ENCODE peak calls at places on chromosomes 6 and 20, in eight cellular contexts. D, Z, N, A, X, Q, H and V are unnamed samples.

GRCh38 chr6:107399927-107400326 is 59.4 kb downstream of the PDSS2 start:
- DNase-seq in H (no peak), N (no peak), Q (no peak), A (no peak), D (no peak), X (no peak), Z (no peak), V (no peak)

GRCh38 chr6:106927531-106928398 is 46.8 kb downstream of the CD24 start:
- DNase-seq in H (peak), N (peak), Z (peak), D (no peak), X (no peak), A (no peak), Q (no peak), V (peak)

GRCh38 chr20:23441850-23442313 is 2.4 kb downstream of the CSTL1 start:
- DNase-seq in D (peak), Q (peak), H (peak), Z (peak), N (peak), X (peak), A (peak), V (peak)

GRCh38 chr20:49562341-49563014 is 5.5 kb downstream of the PTGIS start:
- DNase-seq in Z (peak), A (no peak), Q (no peak), H (peak), N (peak), D (peak), X (no peak), V (peak)

GRCh38 chr20:11117808-11118528 is 444.2 kb upstream of the JAG1 start:
- DNase-seq in A (no peak), X (no peak), D (no peak), Z (peak), N (peak), Q (no peak), H (no peak), V (peak)

GRCh38 chr6:49933526-49933925 is 30.4 kb downstream of the DEFB114 start:
- DNase-seq in X (no peak), N (no peak), Q (no peak), D (peak), Z (no peak), A (no peak), H (no peak), V (no peak)

GRCh38 chr6:10458287-10458686 is 43.4 kb upstream of the TFAP2A start:
- DNase-seq in N (no peak), X (no peak), A (no peak), Z (no peak), H (no peak), Q (no peak), D (no peak), V (no peak)

GRCh38 chr20:61803903-61804804 is 261.5 kb downstream of the TAF4 start:
- DNase-seq in X (no peak), Q (no peak), H (no peak), D (peak), Z (peak), A (peak), N (no peak), V (no peak)

GRCh38 chr6:42316390-42316970 is 98.8 kb upstream of the MRPS10 start:
- DNase-seq in A (no peak), Q (no peak), X (no peak), Z (peak), D (no peak), N (peak), H (no peak), V (peak)

GRCh38 chr6:134706153-134706552 is 243.7 kb downstream of the ALDH8A1 start:
- DNase-seq in A (no peak), X (no peak), H (peak), Z (no peak), D (no peak), Q (no peak), N (no peak), V (no peak)

GRCh38 chr6:24901698-24902328 is 33.9 kb downstream of the RIPOR2 start:
- DNase-seq in D (no peak), A (no peak), H (no peak), N (no peak), Z (no peak), Q (no peak), X (no peak), V (no peak)

GRCh38 chr20:48260370-48260769 is 475.1 kb upstream of the SULF2 start:
- DNase-seq in D (peak), N (no peak), X (peak), Z (no peak), H (no peak), A (peak), Q (peak), V (peak)

GRCh38 chr6:22041797-22042489 is 254.9 kb downstream of the PRL start:
- DNase-seq in H (no peak), A (no peak), Z (peak), Q (no peak), N (no peak), D (no peak), X (no peak), V (peak)

GRCh38 chr6:13395272-13396237 is 67.2 kb upstream of the TBC1D7 start:
- DNase-seq in N (peak), Q (no peak), X (no peak), H (no peak), D (peak), Z (peak), A (peak), V (peak)

GRCh38 chr20:40154514-40154913 is 534.5 kb downstream of the MAFB start:
- DNase-seq in D (no peak), A (no peak), N (no peak), H (no peak), X (no peak), Z (no peak), Q (no peak), V (no peak)

GRCh38 chr6:11236351-11236750 is 3.9 kb upstream of the NEDD9 start:
- DNase-seq in D (no peak), Z (peak), N (no peak), A (no peak), Q (no peak), X (no peak), H (no peak), V (no peak)

GRCh38 chr20:25248501-25249172 is 752 bp downstream of the PYGB start:
- DNase-seq in Z (peak), Q (no peak), H (peak), A (peak), X (no peak), D (peak), N (no peak), V (peak)

GRCh38 chr6:75207211-75207984 is 1.5 kb upstream of the COL12A1 start:
- DNase-seq in D (peak), X (no peak), A (no peak), Z (peak), N (no peak), Q (no peak), H (no peak), V (no peak)

GRCh38 chr20:19628570-19629134 is 129.4 kb upstream of the RIN2 start:
- DNase-seq in A (no peak), X (peak), Z (peak), D (no peak), N (peak), H (peak), Q (peak), V (peak)

GRCh38 chr20:19244291-19244690 is 31.8 kb downstream of the SLC24A3 start:
- DNase-seq in D (no peak), N (no peak), H (no peak), Z (no peak), A (no peak), Q (no peak), X (no peak), V (no peak)

GRCh38 chr20:10306440-10307358 is 88.1 kb downstream of the SNAP25 start:
- DNase-seq in D (no peak), X (no peak), N (no peak), H (no peak), Q (no peak), Z (peak), A (no peak), V (no peak)

GRCh38 chr20:45985573-45985972 is 13.6 kb upstream of the ZNF335 start:
- DNase-seq in X (no peak), A (no peak), H (no peak), N (no peak), Q (no peak), Z (peak), D (peak), V (peak)

GRCh38 chr6:128491041-128491642 is 29.3 kb downstream of the PTPRK start:
- DNase-seq in N (peak), D (no peak), Z (no peak), Q (no peak), A (no peak), H (no peak), X (no peak), V (peak)

GRCh38 chr20:43665466-43666176 is 1.3 kb upstream of the MYBL2 start:
- DNase-seq in D (no peak), Z (no peak), H (no peak), Q (no peak), N (no peak), X (no peak), A (no peak), V (no peak)

GRCh38 chr6:144885817-144886216 is 600.7 kb downstream of the UTRN start:
- DNase-seq in D (no peak), N (no peak), Q (no peak), H (no peak), Z (no peak), A (no peak), X (no peak), V (no peak)

GRCh38 chr20:54950285-54950684 is 474.9 kb downstream of the DOK5 start:
- DNase-seq in D (no peak), A (no peak), Z (no peak), Q (no peak), H (no peak), X (no peak), N (no peak), V (no peak)

GRCh38 chr6:119720160-119720559 is 370.6 kb upstream of the MAN1A1 start:
- DNase-seq in Z (peak), X (no peak), Q (peak), N (no peak), H (peak), A (no peak), D (no peak), V (no peak)

GRCh38 chr6:132443206-132443605 is 41.9 kb upstream of the MOXD1 start:
- DNase-seq in D (no peak), H (no peak), Z (peak), N (no peak), X (no peak), Q (no peak), A (no peak), V (no peak)

GRCh38 chr6:137827411-137827940 is 39.6 kb upstream of the TNFAIP3 start:
- DNase-seq in X (no peak), N (no peak), H (no peak), A (no peak), Q (no peak), D (no peak), Z (no peak), V (no peak)

GRCh38 chr6:124076336-124077048 is 272.8 kb downstream of the NKAIN2 start:
- DNase-seq in N (no peak), A (peak), Z (no peak), D (no peak), H (no peak), Q (peak), X (peak), V (no peak)

GRCh38 chr6:29014729-29015608 is 9.9 kb upstream of the ZNF311 start:
- DNase-seq in Q (no peak), A (no peak), X (no peak), Z (peak), N (no peak), H (no peak), D (no peak), V (no peak)

GRCh38 chr6:29845405-29846006 is 17.9 kb downstream of the HLA-G start:
- DNase-seq in Z (no peak), Q (no peak), A (no peak), N (peak), H (no peak), D (no peak), X (no peak), V (no peak)

GRCh38 chr6:167827062-167827587 is 414 bp downstream of the AFDN start:
- DNase-seq in Z (peak), X (no peak), Q (no peak), N (peak), D (peak), A (no peak), H (peak), V (no peak)

GRCh38 chr6:158816329-158816728 is 2.8 kb downstream of the EZR start:
- DNase-seq in H (no peak), Q (no peak), Z (no peak), D (no peak), A (no peak), X (no peak), N (no peak), V (no peak)